ENCODE peak calls at places on chromosomes 1 and 21, in seven cellular contexts. One of them, this sample, is unnamed.

GRCh38 chr21:45143855-45144254 is 69.5 kb downstream of the ADARB1 start:
- DNase-seq in breast epithelium: no peak
- DNase-seq in sigmoid colon: no peak
- DNase-seq in IMR-90: no peak
- DNase-seq in K562: no peak
- DNase-seq in adrenal gland: no peak
- DNase-seq in tibial nerve: no peak
- DNase-seq in this sample: no peak

GRCh38 chr1:91527781-91528180 is 27.1 kb downstream of the CDC7 start:
- DNase-seq in IMR-90: no peak
- DNase-seq in K562: no peak
- DNase-seq in tibial nerve: no peak
- DNase-seq in breast epithelium: no peak
- DNase-seq in adrenal gland: no peak
- DNase-seq in sigmoid colon: no peak
- DNase-seq in this sample: no peak

GRCh38 chr1:161439280-161440232 is 65.7 kb upstream of the FCGR2A start:
- DNase-seq in IMR-90: peak; percentile 33
- DNase-seq in K562: peak; percentile 70
- DNase-seq in adrenal gland: no peak
- DNase-seq in tibial nerve: no peak
- DNase-seq in breast epithelium: peak; percentile 17
- DNase-seq in sigmoid colon: peak; percentile 62
- DNase-seq in this sample: no peak

GRCh38 chr1:21508580-21509350 is 458 bp upstream of the ALPL start:
- DNase-seq in IMR-90: peak; percentile 31
- DNase-seq in tibial nerve: peak; percentile 39
- DNase-seq in adrenal gland: peak; percentile 85
- DNase-seq in sigmoid colon: no peak
- DNase-seq in K562: peak; percentile 82
- DNase-seq in breast epithelium: no peak
- DNase-seq in this sample: no peak

GRCh38 chr1:107251839-107252238 is 111.0 kb downstream of the NTNG1 start:
- DNase-seq in tibial nerve: no peak
- DNase-seq in breast epithelium: no peak
- DNase-seq in K562: no peak
- DNase-seq in sigmoid colon: no peak
- DNase-seq in IMR-90: no peak
- DNase-seq in adrenal gland: no peak
- DNase-seq in this sample: no peak

GRCh38 chr1:46802901-46803574 is 4.2 kb downstream of the CYP4B1 start:
- DNase-seq in adrenal gland: no peak
- DNase-seq in breast epithelium: no peak
- DNase-seq in tibial nerve: no peak
- DNase-seq in sigmoid colon: no peak
- DNase-seq in IMR-90: no peak
- DNase-seq in K562: no peak
- DNase-seq in this sample: no peak

GRCh38 chr1:80799457-80799856 is 1001.3 kb upstream of the ADGRL2 start:
- DNase-seq in sigmoid colon: no peak
- DNase-seq in tibial nerve: no peak
- DNase-seq in adrenal gland: no peak
- DNase-seq in breast epithelium: no peak
- DNase-seq in K562: no peak
- DNase-seq in IMR-90: no peak
- DNase-seq in this sample: no peak

GRCh38 chr1:11013160-11013531 is 692 bp downstream of the TARDBP start:
- DNase-seq in tibial nerve: no peak
- DNase-seq in IMR-90: peak; percentile 14
- DNase-seq in sigmoid colon: no peak
- DNase-seq in breast epithelium: no peak
- DNase-seq in adrenal gland: no peak
- DNase-seq in K562: no peak
- DNase-seq in this sample: no peak

GRCh38 chr1:225819346-225820192 is 9.6 kb downstream of the EPHX1 start:
- DNase-seq in adrenal gland: peak; percentile 72
- DNase-seq in IMR-90: no peak
- DNase-seq in breast epithelium: no peak
- DNase-seq in K562: no peak
- DNase-seq in tibial nerve: no peak
- DNase-seq in sigmoid colon: no peak
- DNase-seq in this sample: peak; percentile 58

GRCh38 chr1:43732132-43732531 is 24.8 kb downstream of the ST3GAL3 start:
- DNase-seq in adrenal gland: no peak
- DNase-seq in sigmoid colon: no peak
- DNase-seq in IMR-90: no peak
- DNase-seq in tibial nerve: no peak
- DNase-seq in breast epithelium: no peak
- DNase-seq in K562: peak; percentile 79
- DNase-seq in this sample: no peak

GRCh38 chr1:89547563-89548485 is 23.2 kb downstream of the LRRC8B start:
- DNase-seq in IMR-90: peak; percentile 27
- DNase-seq in K562: peak; percentile 56
- DNase-seq in breast epithelium: no peak
- DNase-seq in sigmoid colon: no peak
- DNase-seq in adrenal gland: peak; percentile 85
- DNase-seq in tibial nerve: no peak
- DNase-seq in this sample: peak; percentile 37

GRCh38 chr1:42953182-42954180 is 5.2 kb downstream of the SLC2A1 start:
- DNase-seq in IMR-90: no peak
- DNase-seq in tibial nerve: no peak
- DNase-seq in K562: no peak
- DNase-seq in adrenal gland: no peak
- DNase-seq in breast epithelium: no peak
- DNase-seq in sigmoid colon: no peak
- DNase-seq in this sample: no peak

GRCh38 chr1:214538497-214538896 is 12.9 kb downstream of the PTPN14 start:
- DNase-seq in breast epithelium: no peak
- DNase-seq in IMR-90: no peak
- DNase-seq in sigmoid colon: no peak
- DNase-seq in K562: no peak
- DNase-seq in tibial nerve: no peak
- DNase-seq in adrenal gland: no peak
- DNase-seq in this sample: no peak

GRCh38 chr1:154614887-154615286 is 6.9 kb upstream of the ADAR start:
- DNase-seq in K562: no peak
- DNase-seq in adrenal gland: peak; percentile 44
- DNase-seq in IMR-90: no peak
- DNase-seq in breast epithelium: no peak
- DNase-seq in sigmoid colon: no peak
- DNase-seq in tibial nerve: no peak
- DNase-seq in this sample: no peak

GRCh38 chr1:154614247-154614646 is 6.3 kb upstream of the ADAR start:
- DNase-seq in breast epithelium: no peak
- DNase-seq in tibial nerve: no peak
- DNase-seq in sigmoid colon: no peak
- DNase-seq in adrenal gland: no peak
- DNase-seq in K562: no peak
- DNase-seq in IMR-90: no peak
- DNase-seq in this sample: no peak

GRCh38 chr1:154619181-154619948 is 11.4 kb upstream of the ADAR start:
- DNase-seq in tibial nerve: no peak
- DNase-seq in sigmoid colon: no peak
- DNase-seq in breast epithelium: no peak
- DNase-seq in K562: no peak
- DNase-seq in IMR-90: no peak
- DNase-seq in adrenal gland: no peak
- DNase-seq in this sample: no peak

GRCh38 chr1:154616659-154617345 is 8.8 kb upstream of the ADAR start:
- DNase-seq in adrenal gland: no peak
- DNase-seq in sigmoid colon: no peak
- DNase-seq in breast epithelium: no peak
- DNase-seq in K562: no peak
- DNase-seq in tibial nerve: no peak
- DNase-seq in IMR-90: peak; percentile 36
- DNase-seq in this sample: no peak

DNA sequence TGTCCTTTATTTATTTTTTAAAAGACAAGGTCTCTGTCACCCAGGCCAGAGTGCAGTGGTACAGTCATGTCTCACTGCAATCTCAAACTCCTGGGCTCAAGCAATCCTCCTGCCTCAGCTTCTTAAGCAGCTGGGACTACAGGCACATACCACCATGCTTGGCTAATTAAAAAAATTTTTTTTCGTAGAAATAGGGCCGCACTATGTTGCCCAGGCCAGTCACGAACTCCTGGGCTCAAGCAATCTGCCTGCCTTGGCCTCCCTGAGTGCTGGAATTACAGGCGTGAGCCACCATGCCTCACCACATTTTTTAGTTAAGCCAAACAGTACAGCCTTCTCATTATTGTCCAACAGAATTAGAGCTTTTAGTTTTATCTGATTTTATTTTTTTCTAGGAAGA is 7.4 kb upstream of the ADAR start:
- DNase-seq in tibial nerve: no peak
- DNase-seq in K562: no peak
- DNase-seq in breast epithelium: no peak
- DNase-seq in IMR-90: no peak
- DNase-seq in adrenal gland: no peak
- DNase-seq in sigmoid colon: no peak
- DNase-seq in this sample: no peak
- TF ChIP-seq POLR2A in tibial nerve: no peak
- TF ChIP-seq POLR2A in K562: no peak
- TF ChIP-seq POLR2A in breast epithelium: no peak
- TF ChIP-seq POLR2A in IMR-90: no peak
- TF ChIP-seq POLR2A in adrenal gland: no peak
- TF ChIP-seq POLR2A in sigmoid colon: no peak
- TF ChIP-seq POLR2A in this sample: no peak

DNA sequence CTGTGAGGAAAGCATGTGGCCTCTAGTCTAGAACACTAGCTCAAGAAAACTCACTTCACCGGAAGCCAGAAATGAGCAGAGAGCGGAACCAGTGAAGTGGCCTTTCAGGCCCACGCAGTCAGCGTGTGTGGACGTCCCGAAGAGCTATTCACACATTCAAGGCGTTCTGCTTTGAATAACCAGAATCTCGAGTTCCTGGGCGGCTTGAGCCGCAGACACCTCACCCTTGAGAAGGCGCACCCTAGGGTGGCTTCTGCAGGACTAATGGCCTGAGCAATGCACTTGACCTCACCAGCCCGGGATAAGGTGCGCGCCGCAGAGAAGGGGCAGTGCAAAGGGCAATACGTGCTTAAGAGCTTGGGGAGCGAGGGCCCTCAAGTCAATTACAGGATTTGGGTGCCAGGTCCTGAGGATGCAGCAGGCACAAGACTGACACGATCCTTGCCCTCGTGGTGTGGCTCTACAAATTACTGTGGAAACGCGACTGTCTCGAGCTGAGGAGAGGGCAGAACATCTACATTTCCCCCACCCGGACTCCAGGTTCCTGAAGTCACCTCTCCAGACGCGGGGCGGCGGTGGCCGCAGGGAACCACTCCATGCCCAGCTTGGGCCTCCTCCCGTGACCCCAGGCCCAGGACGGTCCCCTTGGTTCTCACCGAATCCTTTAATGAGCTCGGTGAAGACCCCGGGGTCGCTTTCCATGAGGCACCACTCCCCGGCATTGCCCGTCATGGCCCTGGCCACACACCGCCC is 455 bp downstream of the UCHL5 start:
- DNase-seq in breast epithelium: peak; percentile 19
- DNase-seq in IMR-90: peak; percentile 56
- DNase-seq in tibial nerve: peak; percentile 13
- DNase-seq in K562: peak; percentile 84
- DNase-seq in adrenal gland: peak; percentile 36
- DNase-seq in sigmoid colon: peak; percentile 72
- DNase-seq in this sample: peak; percentile 25
- H3K36me3 ChIP-seq in breast epithelium: no peaks in the 10 kb centered on the region
- H3K36me3 ChIP-seq in IMR-90: no peaks in the 10 kb centered on the region
- H3K36me3 ChIP-seq in tibial nerve: no peaks in the 10 kb centered on the region
- H3K36me3 ChIP-seq in K562: peaks cover 43% of the 10 kb centered on the region
- H3K36me3 ChIP-seq in adrenal gland: no peaks in the 10 kb centered on the region
- H3K36me3 ChIP-seq in sigmoid colon: no peaks in the 10 kb centered on the region
- H3K36me3 ChIP-seq in this sample: no peaks in the 10 kb centered on the region

GRCh38 chr21:41897047-41897669 is 18.0 kb upstream of the PRDM15 start:
- DNase-seq in sigmoid colon: peak; percentile 49
- DNase-seq in breast epithelium: no peak
- DNase-seq in tibial nerve: no peak
- DNase-seq in adrenal gland: no peak
- DNase-seq in K562: no peak
- DNase-seq in IMR-90: no peak
- DNase-seq in this sample: no peak

GRCh38 chr21:41894922-41895557 is 15.9 kb upstream of the PRDM15 start:
- DNase-seq in K562: peak; percentile 88
- DNase-seq in tibial nerve: no peak
- DNase-seq in adrenal gland: no peak
- DNase-seq in IMR-90: peak; percentile 91
- DNase-seq in sigmoid colon: peak; percentile 40
- DNase-seq in breast epithelium: no peak
- DNase-seq in this sample: no peak

GRCh38 chr21:41894511-41894910 is 15.4 kb upstream of the PRDM15 start:
- DNase-seq in K562: no peak
- DNase-seq in sigmoid colon: peak; percentile 28
- DNase-seq in IMR-90: no peak
- DNase-seq in tibial nerve: no peak
- DNase-seq in adrenal gland: no peak
- DNase-seq in breast epithelium: no peak
- DNase-seq in this sample: no peak

GRCh38 chr21:41897690-41898089 is 18.5 kb upstream of the PRDM15 start:
- DNase-seq in K562: no peak
- DNase-seq in tibial nerve: no peak
- DNase-seq in sigmoid colon: peak; percentile 50
- DNase-seq in breast epithelium: no peak
- DNase-seq in IMR-90: no peak
- DNase-seq in adrenal gland: no peak
- DNase-seq in this sample: no peak

GRCh38 chr21:41895643-41896493 is 16.7 kb upstream of the PRDM15 start:
- DNase-seq in IMR-90: peak; percentile 18
- DNase-seq in K562: peak; percentile 47
- DNase-seq in adrenal gland: no peak
- DNase-seq in sigmoid colon: peak; percentile 52
- DNase-seq in tibial nerve: no peak
- DNase-seq in breast epithelium: no peak
- DNase-seq in this sample: no peak
- H3K4me3 ChIP-seq in IMR-90: no peak overlapping the region
- H3K4me3 ChIP-seq in K562: no peak overlapping the region
- H3K4me3 ChIP-seq in adrenal gland: no peak overlapping the region
- H3K4me3 ChIP-seq in sigmoid colon: no peak overlapping the region
- H3K4me3 ChIP-seq in tibial nerve: no peak overlapping the region
- H3K4me3 ChIP-seq in breast epithelium: no peak overlapping the region
- H3K4me3 ChIP-seq in this sample: no peak overlapping the region

DNA sequence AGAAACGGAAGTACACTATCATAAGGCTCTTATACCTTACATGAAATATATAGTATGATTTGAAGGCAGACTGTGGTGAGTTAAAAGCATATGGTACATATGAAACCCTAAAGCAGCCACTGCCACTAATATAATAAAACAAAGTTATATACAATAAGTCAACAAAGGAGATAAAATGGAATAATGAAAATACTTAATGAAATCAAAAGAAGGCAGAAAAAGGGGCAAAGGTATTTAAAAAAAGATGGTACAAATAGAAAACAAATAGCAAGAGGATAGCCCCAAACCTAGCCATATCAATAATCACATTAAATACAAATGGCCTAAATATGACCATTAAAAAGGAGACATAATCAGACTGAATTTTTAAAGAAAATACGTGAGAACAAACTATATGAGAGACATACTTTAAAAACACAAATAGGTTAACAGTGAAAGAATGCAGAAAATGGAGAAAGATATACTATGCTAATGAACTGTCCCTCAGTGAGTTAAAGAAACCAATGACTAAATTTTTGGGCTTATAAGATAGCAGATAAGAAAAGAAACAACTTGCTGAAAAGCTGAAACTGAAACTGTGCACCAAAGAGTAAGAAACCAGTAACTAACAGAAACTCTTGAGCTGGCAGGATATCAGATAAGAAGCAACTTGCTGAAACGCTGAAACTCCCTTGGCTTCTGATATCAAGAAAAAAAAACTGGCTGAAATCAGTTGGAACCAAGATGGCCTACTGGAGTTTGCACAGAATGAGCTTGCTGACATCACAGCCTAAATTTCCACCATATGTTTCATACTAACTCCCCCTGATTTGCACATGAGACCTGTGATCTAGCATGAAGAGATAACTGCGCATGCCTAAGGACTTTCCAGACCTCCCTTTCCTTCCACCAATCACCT is 44.3 kb upstream of the IL10 start:
- DNase-seq in sigmoid colon: no peak
- DNase-seq in K562: peak; percentile 71
- DNase-seq in breast epithelium: no peak
- DNase-seq in IMR-90: peak; percentile 40
- DNase-seq in tibial nerve: no peak
- DNase-seq in adrenal gland: no peak
- DNase-seq in this sample: peak; percentile 32
- TF ChIP-seq POLR2A in sigmoid colon: no peak
- TF ChIP-seq POLR2A in K562: no peak
- TF ChIP-seq POLR2A in breast epithelium: no peak
- TF ChIP-seq POLR2A in IMR-90: no peak
- TF ChIP-seq POLR2A in tibial nerve: no peak
- TF ChIP-seq POLR2A in adrenal gland: no peak
- TF ChIP-seq POLR2A in this sample: no peak